ENCODE peak calls at places on chromosomes 1 and 21, in seven cellular contexts. T, B, J, A, U, H and N are unnamed samples.

GRCh38 chr21:44875341-44875740 is 1.9 kb upstream of the PTTG1IP start:
- DNase-seq in T (no peak), B (no peak), J (peak), A (no peak), U (peak), H (no peak), N (no peak)

GRCh38 chr1:223556414-223557124 is 108.9 kb downstream of the CAPN8 start:
- DNase-seq in T (no peak), B (peak), J (peak), A (peak), U (peak), H (peak), N (no peak)

GRCh38 chr1:19309123-19309813 is 2.7 kb downstream of the AKR7A2 start:
- DNase-seq in T (no peak), B (no peak), J (peak), A (no peak), U (peak), H (no peak), N (peak)

GRCh38 chr21:43848771-43849170 is 16.3 kb upstream of the AGPAT3 start:
- DNase-seq in T (no peak), B (no peak), J (no peak), A (no peak), U (no peak), H (no peak), N (no peak)

GRCh38 chr1:77202746-77203145 is 16.5 kb downstream of the PIGK start:
- DNase-seq in T (no peak), B (no peak), J (peak), A (no peak), U (no peak), H (no peak), N (no peak)

GRCh38 chr1:216626394-216627067 is 96.7 kb downstream of the ESRRG start:
- DNase-seq in T (no peak), B (peak), J (no peak), A (no peak), U (no peak), H (no peak), N (no peak)

GRCh38 chr1:52424757-52425265 is 20.4 kb downstream of the PRPF38A start:
- DNase-seq in T (no peak), B (no peak), J (peak), A (no peak), U (no peak), H (no peak), N (no peak)

GRCh38 chr21:21968810-21969588 is 970.8 kb downstream of the NCAM2 start:
- DNase-seq in T (no peak), B (no peak), J (no peak), A (no peak), U (no peak), H (no peak), N (no peak)

GRCh38 chr1:3002349-3003038 is 18.8 kb upstream of the ACTRT2 start:
- DNase-seq in T (peak), B (no peak), J (no peak), A (no peak), U (no peak), H (no peak), N (no peak)

GRCh38 chr1:112956503-112957132 is 622 bp upstream of the SLC16A1 start:
- DNase-seq in T (peak), B (peak), J (no peak), A (no peak), U (peak), H (peak), N (no peak)

GRCh38 chr1:158180741-158181576 is at the start of gene CD1D:
- DNase-seq in T (no peak), B (no peak), J (no peak), A (no peak), U (peak), H (peak), N (no peak)

GRCh38 chr21:39103689-39104088 is 79.6 kb downstream of the PSMG1 start:
- DNase-seq in T (peak), B (no peak), J (peak), A (no peak), U (no peak), H (peak), N (no peak)

GRCh38 chr1:107895403-107896181 is 69.4 kb downstream of the VAV3 start:
- DNase-seq in T (no peak), B (no peak), J (no peak), A (no peak), U (no peak), H (no peak), N (no peak)

GRCh38 chr1:8665824-8666223 is 151.6 kb downstream of the RERE start:
- DNase-seq in T (no peak), B (no peak), J (no peak), A (no peak), U (no peak), H (no peak), N (no peak)

GRCh38 chr1:89085781-89086180 is 20.8 kb upstream of the GBP1 start:
- DNase-seq in T (no peak), B (no peak), J (peak), A (no peak), U (peak), H (no peak), N (no peak)

GRCh38 chr1:44801491-44802305 is 1.5 kb downstream of the PLK3 start:
- DNase-seq in T (peak), B (no peak), J (peak), A (no peak), U (peak), H (no peak), N (no peak)
- H3K4me3 ChIP-seq in T (no peak), B (peak), J (peak), A (peak), U (peak), H (peak), N (peak)

GRCh38 chr1:13512472-13512871 is 1.3 kb downstream of the LRRC38 start:
- DNase-seq in T (no peak), B (no peak), J (no peak), A (no peak), U (no peak), H (peak), N (no peak)

GRCh38 chr1:13513885-13514546 is at the start of gene LRRC38:
- DNase-seq in T (no peak), B (peak), J (no peak), A (no peak), U (no peak), H (peak), N (no peak)

GRCh38 chr1:13513063-13513884 is 529 bp downstream of the LRRC38 start:
- DNase-seq in T (no peak), B (no peak), J (no peak), A (no peak), U (no peak), H (peak), N (no peak)

GRCh38 chr1:13517193-13517812 is 3.5 kb upstream of the LRRC38 start:
- DNase-seq in T (no peak), B (peak), J (no peak), A (no peak), U (no peak), H (peak), N (no peak)

GRCh38 chr1:13516606-13517005 is 2.8 kb upstream of the LRRC38 start:
- DNase-seq in T (no peak), B (no peak), J (no peak), A (no peak), U (no peak), H (no peak), N (no peak)
- TF ChIP-seq CTCF in T (no peak), B (no peak), J (no peak), A (no peak), U (no peak), H (no peak), N (no peak)

GRCh38 chr1:175865041-175865766 is 121.8 kb upstream of the TNR start:
- DNase-seq in T (no peak), B (no peak), J (no peak), A (no peak), U (no peak), H (peak), N (no peak)
- H3K4me3 ChIP-seq in T (no peak), B (no peak), J (no peak), A (no peak), U (no peak), H (no peak), N (no peak)

GRCh38 chr1:185654199-185654951 is 79.8 kb upstream of the HMCN1 start:
- DNase-seq in T (no peak), B (no peak), J (no peak), A (no peak), U (peak), H (no peak), N (no peak)

GRCh38 chr1:185653615-185654014 is 80.6 kb upstream of the HMCN1 start:
- DNase-seq in T (no peak), B (no peak), J (no peak), A (no peak), U (no peak), H (no peak), N (no peak)

GRCh38 chr1:185650602-185651230 is 83.5 kb upstream of the HMCN1 start:
- DNase-seq in T (no peak), B (no peak), J (no peak), A (no peak), U (peak), H (no peak), N (no peak)

GRCh38 chr1:185654952-185655314 is 79.3 kb upstream of the HMCN1 start:
- DNase-seq in T (no peak), B (no peak), J (no peak), A (no peak), U (no peak), H (no peak), N (no peak)

GRCh38 chr1:185652348-185652747 is 81.8 kb upstream of the HMCN1 start:
- DNase-seq in T (no peak), B (no peak), J (no peak), A (no peak), U (peak), H (no peak), N (no peak)
- TF ChIP-seq CTCF in T (no peak), B (no peak), J (no peak), A (peak), U (peak), H (peak), N (peak)

GRCh38 chr1:156497078-156497742 is 3.4 kb downstream of the MEF2D start:
- DNase-seq in T (no peak), B (peak), J (no peak), A (no peak), U (no peak), H (no peak), N (no peak)
- H3K4me3 ChIP-seq in T (no peak), B (peak), J (peak), A (peak), U (no peak), H (no peak), N (peak)

GRCh38 chr1:218983848-218984247 is 189.8 kb upstream of the LYPLAL1 start:
- DNase-seq in T (no peak), B (no peak), J (no peak), A (no peak), U (no peak), H (peak), N (no peak)
- TF ChIP-seq CTCF in T (no peak), B (no peak), J (no peak), A (no peak), U (no peak), H (peak), N (peak)

GRCh38 chr1:35031103-35031452 is 667 bp downstream of the ZMYM6 start:
- DNase-seq in T (peak), B (no peak), J (peak), A (no peak), U (peak), H (peak), N (no peak)

GRCh38 chr1:35030338-35031102 is 1.2 kb downstream of the ZMYM6 start:
- DNase-seq in T (no peak), B (no peak), J (no peak), A (no peak), U (no peak), H (no peak), N (no peak)

GRCh38 chr1:35029756-35030155 is 2.0 kb downstream of the ZMYM6 start:
- DNase-seq in T (no peak), B (no peak), J (peak), A (no peak), U (no peak), H (no peak), N (no peak)

GRCh38 chr1:35033346-35033745 is 1.6 kb upstream of the ZMYM6 start:
- DNase-seq in T (no peak), B (no peak), J (no peak), A (no peak), U (no peak), H (no peak), N (no peak)

DNA sequence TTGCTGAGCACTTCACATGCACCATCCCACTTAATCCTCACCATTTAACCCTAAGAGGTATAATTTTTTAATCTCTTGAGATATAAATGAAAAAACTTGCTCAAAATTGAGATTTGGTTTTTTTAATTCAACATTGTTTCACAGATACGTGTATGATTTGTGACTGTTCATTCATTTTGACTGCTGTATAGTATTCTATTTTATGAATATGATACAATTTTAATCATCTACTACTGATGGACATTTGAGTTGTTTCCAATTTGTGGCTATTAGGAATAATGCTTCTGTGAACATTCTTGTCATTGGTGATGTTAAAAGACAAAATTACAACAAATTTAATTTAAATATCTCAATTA is 617 bp upstream of the ZMYM6 start:
- DNase-seq in T (no peak), B (no peak), J (no peak), A (no peak), U (no peak), H (no peak), N (no peak)
- H3K4me3 ChIP-seq in T (no peak), B (peak), J (peak), A (peak), U (peak), H (peak), N (peak)